ENCODE peak calls at places on chromosomes 7 and 10, in seven cellular contexts. R is cardiac fibroblast, B is NCI-H1092, I is astrocyte of the cerebellum, T is GM03348, P is Right ventricle myocardium superior, J is endothelial cell. Q is an unnamed sample.

GRCh38 chr10:361203-362135 is 226.2 kb downstream of the ZMYND11 start:
- DNase-seq in R (no peak), B (no peak), I (no peak), T (no peak), P (no peak), J (no peak), Q (no peak)

GRCh38 chr7:131557521-131558385 is 1.3 kb upstream of the PODXL start:
- DNase-seq in R (no peak), B (no peak), I (no peak), T (peak; percentile 75), P (peak; percentile 63), J (peak; percentile 58), Q (peak; percentile 55)

GRCh38 chr10:62454696-62455451 is 80.7 kb downstream of the ZNF365 start:
- DNase-seq in R (peak; percentile 63), B (no peak), I (no peak), T (peak; percentile 82), P (peak; percentile 52), J (no peak), Q (peak; percentile 49)

GRCh38 chr7:158535079-158535478 is 52.5 kb downstream of the PTPRN2 start:
- DNase-seq in R (no peak), B (no peak), I (no peak), T (no peak), P (no peak), J (no peak), Q (no peak)

GRCh38 chr7:101814081-101814995 is 3.1 kb upstream of the CUX1 start:
- DNase-seq in R (peak; percentile 57), B (no peak), I (no peak), T (peak; percentile 88), P (peak; percentile 78), J (peak; percentile 62), Q (peak; percentile 81)

GRCh38 chr10:51667992-51668689 is 31.3 kb downstream of the CSTF2T start:
- DNase-seq in R (no peak), B (no peak), I (peak; percentile 41), T (peak; percentile 47), P (no peak), J (no peak), Q (no peak)

GRCh38 chr10:78301891-78302738 is 268.5 kb downstream of the RPS24 start:
- DNase-seq in R (no peak), B (no peak), I (no peak), T (no peak), P (no peak), J (no peak), Q (no peak)

GRCh38 chr7:131068604-131069021 is 259.1 kb upstream of the MKLN1 start:
- DNase-seq in R (peak; percentile 36), B (no peak), I (no peak), T (peak; percentile 39), P (no peak), J (no peak), Q (no peak)

GRCh38 chr10:3935141-3935540 is 150.1 kb upstream of the KLF6 start:
- DNase-seq in R (peak; percentile 89), B (no peak), I (peak; percentile 86), T (peak; percentile 88), P (no peak), J (no peak), Q (peak; percentile 67)

GRCh38 chr10:24952146-24952700 is at the start of gene PRTFDC1:
- DNase-seq in R (peak; percentile 31), B (peak; percentile 10), I (no peak), T (peak; percentile 58), P (peak; percentile 67), J (peak; percentile 48), Q (peak; percentile 82)

Q was measured in heart left ventricle.